ENCODE peak calls at places on chromosomes 6 and 20, in ten cellular contexts. One of them, this sample, is unnamed. For H3K9me3, the result is how much of the 10 kb centered on the place peaks cover.

GRCh38 chr6:154767419-154767818 is 34.2 kb downstream of the SCAF8 start:
- DNase-seq in cardiac muscle cell: no peak
- DNase-seq in Peyer's patch: no peak
- DNase-seq in upper lobe of left lung: no peak
- DNase-seq in heart right ventricle: no peak
- DNase-seq in hepatocyte: no peak
- DNase-seq in tibial nerve: no peak
- DNase-seq in psoas muscle: no peak
- DNase-seq in left ventricle myocardium inferior: no peak
- DNase-seq in A549: no peak
- DNase-seq in this sample: no peak

GRCh38 chr20:18773566-18773965 is 40.0 kb upstream of the SCP2D1 start:
- DNase-seq in cardiac muscle cell: no peak
- DNase-seq in Peyer's patch: no peak
- DNase-seq in upper lobe of left lung: no peak
- DNase-seq in heart right ventricle: no peak
- DNase-seq in hepatocyte: no peak
- DNase-seq in tibial nerve: no peak
- DNase-seq in psoas muscle: no peak
- DNase-seq in left ventricle myocardium inferior: no peak
- DNase-seq in A549: no peak
- DNase-seq in this sample: no peak

GRCh38 chr6:113184291-113184690 is 672.9 kb upstream of the MARCKS start:
- DNase-seq in cardiac muscle cell: no peak
- DNase-seq in Peyer's patch: no peak
- DNase-seq in upper lobe of left lung: no peak
- DNase-seq in heart right ventricle: no peak
- DNase-seq in hepatocyte: no peak
- DNase-seq in tibial nerve: no peak
- DNase-seq in psoas muscle: no peak
- DNase-seq in left ventricle myocardium inferior: no peak
- DNase-seq in A549: peak
- DNase-seq in this sample: no peak

GRCh38 chr6:159110013-159110412 is 59.2 kb upstream of the FNDC1 start:
- DNase-seq in cardiac muscle cell: peak
- DNase-seq in Peyer's patch: no peak
- DNase-seq in upper lobe of left lung: peak
- DNase-seq in heart right ventricle: no peak
- DNase-seq in hepatocyte: peak
- DNase-seq in tibial nerve: no peak
- DNase-seq in psoas muscle: no peak
- DNase-seq in left ventricle myocardium inferior: no peak
- DNase-seq in A549: peak
- DNase-seq in this sample: no peak

GRCh38 chr6:7727951-7728854 is 2.3 kb downstream of the BMP6 start:
- DNase-seq in cardiac muscle cell: peak
- DNase-seq in Peyer's patch: no peak
- DNase-seq in upper lobe of left lung: no peak
- DNase-seq in heart right ventricle: no peak
- DNase-seq in hepatocyte: peak
- DNase-seq in tibial nerve: no peak
- DNase-seq in psoas muscle: no peak
- DNase-seq in left ventricle myocardium inferior: peak
- DNase-seq in A549: peak
- DNase-seq in this sample: no peak

GRCh38 chr6:54282186-54282585 is 26.1 kb upstream of the TINAG start:
- DNase-seq in cardiac muscle cell: no peak
- DNase-seq in Peyer's patch: no peak
- DNase-seq in upper lobe of left lung: no peak
- DNase-seq in heart right ventricle: no peak
- DNase-seq in hepatocyte: no peak
- DNase-seq in tibial nerve: no peak
- DNase-seq in psoas muscle: no peak
- DNase-seq in left ventricle myocardium inferior: no peak
- DNase-seq in A549: peak
- DNase-seq in this sample: no peak

GRCh38 chr6:36862164-36862847 is 12.3 kb downstream of the PPIL1 start:
- DNase-seq in cardiac muscle cell: no peak
- DNase-seq in Peyer's patch: no peak
- DNase-seq in upper lobe of left lung: no peak
- DNase-seq in heart right ventricle: no peak
- DNase-seq in hepatocyte: no peak
- DNase-seq in tibial nerve: no peak
- DNase-seq in psoas muscle: no peak
- DNase-seq in left ventricle myocardium inferior: no peak
- DNase-seq in A549: peak
- DNase-seq in this sample: no peak

GRCh38 chr6:164612731-164613130 is 696.7 kb downstream of the C6orf118 start:
- DNase-seq in cardiac muscle cell: no peak
- DNase-seq in Peyer's patch: no peak
- DNase-seq in upper lobe of left lung: no peak
- DNase-seq in heart right ventricle: no peak
- DNase-seq in hepatocyte: no peak
- DNase-seq in tibial nerve: no peak
- DNase-seq in psoas muscle: no peak
- DNase-seq in left ventricle myocardium inferior: no peak
- DNase-seq in A549: no peak
- DNase-seq in this sample: no peak

GRCh38 chr6:73152998-73153757 is 72.1 kb downstream of the KHDC1L start:
- DNase-seq in cardiac muscle cell: no peak
- DNase-seq in Peyer's patch: no peak
- DNase-seq in upper lobe of left lung: no peak
- DNase-seq in heart right ventricle: no peak
- DNase-seq in hepatocyte: no peak
- DNase-seq in tibial nerve: no peak
- DNase-seq in psoas muscle: no peak
- DNase-seq in left ventricle myocardium inferior: no peak
- DNase-seq in A549: no peak
- DNase-seq in this sample: no peak

GRCh38 chr6:37078814-37079213 is 73.4 kb downstream of the FGD2 start:
- DNase-seq in cardiac muscle cell: no peak
- DNase-seq in Peyer's patch: no peak
- DNase-seq in upper lobe of left lung: no peak
- DNase-seq in heart right ventricle: no peak
- DNase-seq in hepatocyte: no peak
- DNase-seq in tibial nerve: no peak
- DNase-seq in psoas muscle: no peak
- DNase-seq in left ventricle myocardium inferior: no peak
- DNase-seq in A549: no peak
- DNase-seq in this sample: no peak

GRCh38 chr6:12923644-12924235 is 207.2 kb downstream of the PHACTR1 start:
- DNase-seq in cardiac muscle cell: no peak
- DNase-seq in Peyer's patch: no peak
- DNase-seq in upper lobe of left lung: no peak
- DNase-seq in heart right ventricle: no peak
- DNase-seq in hepatocyte: no peak
- DNase-seq in tibial nerve: no peak
- DNase-seq in psoas muscle: no peak
- DNase-seq in left ventricle myocardium inferior: no peak
- DNase-seq in A549: no peak
- DNase-seq in this sample: no peak

GRCh38 chr20:1478566-1478965 is 11.9 kb upstream of the NSFL1C start:
- DNase-seq in cardiac muscle cell: no peak
- DNase-seq in Peyer's patch: no peak
- DNase-seq in upper lobe of left lung: no peak
- DNase-seq in heart right ventricle: no peak
- DNase-seq in hepatocyte: no peak
- DNase-seq in tibial nerve: no peak
- DNase-seq in psoas muscle: no peak
- DNase-seq in left ventricle myocardium inferior: no peak
- DNase-seq in A549: peak
- DNase-seq in this sample: no peak

GRCh38 chr6:163123098-163123497 is 291.4 kb upstream of the QKI start:
- DNase-seq in cardiac muscle cell: no peak
- DNase-seq in Peyer's patch: no peak
- DNase-seq in upper lobe of left lung: no peak
- DNase-seq in heart right ventricle: no peak
- DNase-seq in hepatocyte: no peak
- DNase-seq in tibial nerve: no peak
- DNase-seq in psoas muscle: no peak
- DNase-seq in left ventricle myocardium inferior: no peak
- DNase-seq in A549: no peak
- DNase-seq in this sample: no peak

GRCh38 chr6:161257778-161258457 is 15.9 kb downstream of the AGPAT4 start:
- DNase-seq in cardiac muscle cell: no peak
- DNase-seq in Peyer's patch: no peak
- DNase-seq in upper lobe of left lung: no peak
- DNase-seq in heart right ventricle: peak
- DNase-seq in hepatocyte: no peak
- DNase-seq in tibial nerve: no peak
- DNase-seq in psoas muscle: no peak
- DNase-seq in left ventricle myocardium inferior: no peak
- DNase-seq in A549: peak
- DNase-seq in this sample: no peak

GRCh38 chr6:39273394-39273793 is 40.8 kb downstream of the KCNK17 start:
- DNase-seq in cardiac muscle cell: no peak
- DNase-seq in Peyer's patch: no peak
- DNase-seq in upper lobe of left lung: peak
- DNase-seq in heart right ventricle: no peak
- DNase-seq in hepatocyte: no peak
- DNase-seq in tibial nerve: no peak
- DNase-seq in psoas muscle: peak
- DNase-seq in left ventricle myocardium inferior: no peak
- DNase-seq in A549: no peak
- DNase-seq in this sample: no peak

GRCh38 chr20:40512567-40512966 is 176.5 kb downstream of the MAFB start:
- DNase-seq in cardiac muscle cell: no peak
- DNase-seq in Peyer's patch: no peak
- DNase-seq in upper lobe of left lung: no peak
- DNase-seq in heart right ventricle: no peak
- DNase-seq in hepatocyte: no peak
- DNase-seq in tibial nerve: no peak
- DNase-seq in psoas muscle: no peak
- DNase-seq in left ventricle myocardium inferior: no peak
- DNase-seq in A549: no peak
- DNase-seq in this sample: no peak

GRCh38 chr6:41576667-41577066 is 30.5 kb downstream of the FOXP4 start:
- DNase-seq in cardiac muscle cell: no peak
- DNase-seq in Peyer's patch: no peak
- DNase-seq in upper lobe of left lung: peak
- DNase-seq in heart right ventricle: no peak
- DNase-seq in hepatocyte: no peak
- DNase-seq in tibial nerve: no peak
- DNase-seq in psoas muscle: no peak
- DNase-seq in left ventricle myocardium inferior: no peak
- DNase-seq in A549: no peak
- DNase-seq in this sample: no peak
- H3K27ac ChIP-seq in cardiac muscle cell: no peak
- H3K27ac ChIP-seq in Peyer's patch: peak
- H3K27ac ChIP-seq in upper lobe of left lung: no peak
- H3K27ac ChIP-seq in heart right ventricle: no peak
- H3K27ac ChIP-seq in hepatocyte: peak
- H3K27ac ChIP-seq in tibial nerve: no peak
- H3K27ac ChIP-seq in psoas muscle: no peak
- H3K27ac ChIP-seq in left ventricle myocardium inferior: no peak
- H3K27ac ChIP-seq in A549: peak
- H3K27ac ChIP-seq in this sample: no peak

DNA sequence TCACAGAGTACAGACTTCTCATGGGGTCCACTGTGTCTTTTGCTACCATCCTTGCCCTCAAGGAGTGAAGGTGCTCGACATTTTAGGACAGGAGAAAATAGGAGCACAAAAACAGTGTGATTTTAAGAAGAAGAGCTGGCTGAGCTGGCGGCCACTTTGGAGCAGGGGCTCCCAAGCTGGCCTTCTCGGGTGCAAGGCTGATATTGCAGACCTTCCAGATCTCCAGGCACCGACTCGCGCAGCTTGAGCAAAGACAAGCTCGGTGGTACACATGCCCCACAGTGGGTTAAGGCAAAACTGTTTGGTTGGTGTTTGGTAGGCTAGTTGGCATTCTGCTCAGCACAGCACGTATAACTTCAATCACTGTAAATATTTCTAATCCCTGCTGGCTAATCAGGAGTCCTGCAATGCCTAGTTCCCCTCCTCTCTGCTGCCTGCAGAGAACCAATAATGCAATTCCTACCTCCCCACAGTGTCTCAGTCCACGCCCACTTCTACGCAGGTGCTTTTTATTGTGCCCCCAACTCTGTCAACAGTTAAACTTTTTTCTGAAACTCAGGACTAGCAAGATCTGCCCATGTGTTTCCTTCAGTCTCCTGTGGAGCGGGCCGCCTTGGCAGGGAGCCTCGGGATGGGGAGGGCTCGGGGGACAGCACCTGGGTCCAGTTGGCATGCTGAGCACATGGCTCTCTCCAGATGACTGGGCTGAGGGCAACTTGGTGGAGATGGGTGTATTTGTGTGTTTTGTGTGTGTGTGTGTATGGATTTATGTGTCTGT is 12.7 kb upstream of the SMOC2 start:
- DNase-seq in cardiac muscle cell: no peak
- DNase-seq in Peyer's patch: no peak
- DNase-seq in upper lobe of left lung: no peak
- DNase-seq in heart right ventricle: no peak
- DNase-seq in hepatocyte: no peak
- DNase-seq in tibial nerve: no peak
- DNase-seq in psoas muscle: no peak
- DNase-seq in left ventricle myocardium inferior: no peak
- DNase-seq in A549: no peak
- DNase-seq in this sample: peak
- H3K9me3 ChIP-seq in cardiac muscle cell: under half
- H3K9me3 ChIP-seq in Peyer's patch: under half
- H3K9me3 ChIP-seq in upper lobe of left lung: under half
- H3K9me3 ChIP-seq in heart right ventricle: under half
- H3K9me3 ChIP-seq in hepatocyte: under half
- H3K9me3 ChIP-seq in tibial nerve: under half
- H3K9me3 ChIP-seq in psoas muscle: under half
- H3K9me3 ChIP-seq in left ventricle myocardium inferior: under half
- H3K9me3 ChIP-seq in A549: under half
- H3K9me3 ChIP-seq in this sample: under half

DNA sequence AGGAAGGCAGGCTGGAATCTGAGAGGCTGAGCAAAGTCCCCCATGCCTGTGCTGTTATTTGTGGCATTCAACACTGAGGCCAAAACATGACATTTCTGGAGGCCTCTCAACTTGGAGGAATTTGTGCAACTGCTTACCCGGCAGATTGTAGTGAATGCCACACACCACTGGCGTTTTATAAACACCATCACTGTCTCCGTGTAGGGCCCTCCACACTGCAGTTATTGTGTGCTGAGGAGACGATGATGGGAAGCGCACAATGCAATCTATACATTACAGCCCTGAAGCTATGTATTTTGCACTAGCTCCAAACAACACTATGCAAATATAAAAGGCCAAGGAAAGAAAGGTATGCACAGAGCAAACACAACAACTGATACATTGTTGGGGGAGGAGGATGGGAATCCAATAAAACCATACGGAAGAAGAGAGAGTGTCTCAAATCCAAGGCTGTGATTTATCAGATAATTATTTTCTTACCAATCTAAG is 106.5 kb downstream of the SMLR1 start:
- DNase-seq in cardiac muscle cell: peak
- DNase-seq in Peyer's patch: no peak
- DNase-seq in upper lobe of left lung: no peak
- DNase-seq in heart right ventricle: no peak
- DNase-seq in hepatocyte: peak
- DNase-seq in tibial nerve: no peak
- DNase-seq in psoas muscle: no peak
- DNase-seq in left ventricle myocardium inferior: no peak
- DNase-seq in A549: peak
- DNase-seq in this sample: no peak
- TF ChIP-seq CTCF in cardiac muscle cell: no peak
- TF ChIP-seq CTCF in Peyer's patch: no peak
- TF ChIP-seq CTCF in upper lobe of left lung: no peak
- TF ChIP-seq CTCF in heart right ventricle: no peak
- TF ChIP-seq CTCF in hepatocyte: no peak
- TF ChIP-seq CTCF in tibial nerve: no peak
- TF ChIP-seq CTCF in psoas muscle: no peak
- TF ChIP-seq CTCF in left ventricle myocardium inferior: no peak
- TF ChIP-seq CTCF in A549: no peak
- TF ChIP-seq CTCF in this sample: no peak

GRCh38 chr6:157961116-157961515 is 20.5 kb upstream of the SYNJ2 start:
- DNase-seq in cardiac muscle cell: no peak
- DNase-seq in Peyer's patch: no peak
- DNase-seq in upper lobe of left lung: no peak
- DNase-seq in heart right ventricle: no peak
- DNase-seq in hepatocyte: no peak
- DNase-seq in tibial nerve: no peak
- DNase-seq in psoas muscle: no peak
- DNase-seq in left ventricle myocardium inferior: no peak
- DNase-seq in A549: no peak
- DNase-seq in this sample: no peak
- H3K27ac ChIP-seq in cardiac muscle cell: no peak
- H3K27ac ChIP-seq in Peyer's patch: no peak
- H3K27ac ChIP-seq in upper lobe of left lung: no peak
- H3K27ac ChIP-seq in heart right ventricle: no peak
- H3K27ac ChIP-seq in hepatocyte: no peak
- H3K27ac ChIP-seq in tibial nerve: no peak
- H3K27ac ChIP-seq in psoas muscle: no peak
- H3K27ac ChIP-seq in left ventricle myocardium inferior: no peak
- H3K27ac ChIP-seq in A549: no peak
- H3K27ac ChIP-seq in this sample: no peak

This sample was measured in CD8-positive, alpha-beta T cell.